ENCODE peak calls at places on chromosomes 7 and 10, in four cellular contexts. Y, K, M and C are unnamed samples.

GRCh38 chr10:91653214-91653875 is 20.5 kb upstream of the PPP1R3C start:
- DNase-seq in Y (no peak), K (no peak), M (no peak), C (no peak)

GRCh38 chr7:150515248-150515647 is 576 bp downstream of the GIMAP7 start:
- DNase-seq in Y (no peak), K (no peak), M (no peak), C (no peak)

GRCh38 chr10:3785849-3786290 is 861 bp upstream of the KLF6 start:
- DNase-seq in Y (no peak), K (no peak), M (no peak), C (no peak)

GRCh38 chr10:59847888-59848287 is 58.5 kb downstream of the CCDC6 start:
- DNase-seq in Y (no peak), K (no peak), M (no peak), C (no peak)

GRCh38 chr7:74290999-74291441 is 1.8 kb downstream of the CLIP2 start:
- DNase-seq in Y (no peak), K (no peak), M (no peak), C (no peak)

GRCh38 chr10:71963351-71963755 is 842 bp upstream of the CHST3 start:
- DNase-seq in Y (no peak), K (no peak), M (no peak), C (no peak)

GRCh38 chr10:1968257-1969025 is 231.1 kb upstream of the ADARB2 start:
- DNase-seq in Y (no peak), K (no peak), M (no peak), C (no peak)

GRCh38 chr7:155728116-155728515 is 83.7 kb downstream of the RBM33 start:
- DNase-seq in Y (no peak), K (no peak), M (no peak), C (no peak)

GRCh38 chr7:42691030-42691639 is 220.7 kb downstream of the C7orf25 start:
- DNase-seq in Y (no peak), K (no peak), M (no peak), C (peak; percentile 12)

GRCh38 chr7:152504367-152504766 is 68.6 kb upstream of the KMT2C start:
- DNase-seq in Y (no peak), K (no peak), M (no peak), C (no peak)

GRCh38 chr7:112584290-112584689 is 103.5 kb downstream of the LSMEM1 start:
- DNase-seq in Y (no peak), K (no peak), M (no peak), C (no peak)

GRCh38 chr10:95467162-95467599 is 94.0 kb downstream of the SORBS1 start:
- DNase-seq in Y (no peak), K (peak; percentile 50), M (no peak), C (peak; percentile 7)

GRCh38 chr7:151115836-151116418 is 29.7 kb downstream of the AGAP3 start:
- DNase-seq in Y (no peak), K (no peak), M (no peak), C (no peak)

GRCh38 chr10:88386204-88386877 is 196.8 kb downstream of the RNLS start:
- DNase-seq in Y (peak; percentile 85), K (no peak), M (no peak), C (no peak)

GRCh38 chr10:58892039-58892665 is 284.3 kb upstream of the PHYHIPL start:
- DNase-seq in Y (no peak), K (no peak), M (no peak), C (no peak)

GRCh38 chr7:11570205-11570604 is 261.8 kb downstream of the THSD7A start:
- DNase-seq in Y (no peak), K (no peak), M (no peak), C (no peak)

GRCh38 chr7:11573128-11573527 is 258.9 kb downstream of the THSD7A start:
- DNase-seq in Y (no peak), K (no peak), M (no peak), C (no peak)

GRCh38 chr7:11570922-11571550 is 261.0 kb downstream of the THSD7A start:
- DNase-seq in Y (no peak), K (no peak), M (no peak), C (no peak)

GRCh38 chr7:11567571-11567970 is 264.4 kb downstream of the THSD7A start:
- DNase-seq in Y (no peak), K (no peak), M (no peak), C (no peak)
- TF ChIP-seq SPI1 in Y (no peak), K (no peak), M (no peak), C (no peak)

DNA sequence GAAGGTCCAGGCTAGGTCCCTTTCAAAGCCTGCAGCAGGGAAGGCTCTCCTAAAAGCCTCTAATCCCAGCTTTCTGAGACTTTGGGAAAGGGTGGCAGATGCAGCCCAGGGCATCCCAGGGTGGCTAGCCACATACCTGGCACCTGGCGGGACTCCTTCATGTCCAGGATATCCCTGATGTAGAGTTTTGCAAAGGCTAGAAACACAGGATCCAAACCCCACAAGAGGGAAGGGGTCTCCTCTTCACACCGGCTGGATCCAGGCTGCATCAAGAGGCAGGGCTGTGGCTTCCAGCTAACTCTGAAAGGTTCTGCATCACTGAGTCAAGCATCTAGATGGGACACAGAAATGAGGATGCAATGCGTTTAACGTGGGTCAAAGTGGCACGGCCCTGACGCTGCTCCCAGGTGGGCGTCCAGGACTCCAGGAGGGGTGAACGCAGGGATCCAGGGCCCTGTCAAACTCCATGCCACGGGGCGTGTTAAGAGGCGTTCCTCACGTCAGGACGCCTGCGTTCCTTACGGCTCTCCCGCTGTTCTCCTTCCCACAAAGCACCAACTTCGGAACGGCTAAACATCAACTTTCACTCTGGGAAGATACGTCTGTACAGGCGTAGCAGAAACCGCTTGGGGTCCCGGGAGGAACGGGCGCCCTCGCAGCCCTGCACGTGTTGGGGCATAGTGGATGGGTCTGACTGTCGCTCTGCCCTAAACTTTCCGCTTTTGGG is 495 bp downstream of the STN1 start:
- DNase-seq in Y (no peak), K (peak; percentile 14), M (no peak), C (no peak)
- TF ChIP-seq SPI1 in Y (no peak), K (no peak), M (no peak), C (no peak)

GRCh38 chr10:67225226-67225625 is 299.4 kb downstream of the LRRTM3 start:
- DNase-seq in Y (no peak), K (no peak), M (no peak), C (no peak)

GRCh38 chr10:67221939-67222494 is 296.2 kb downstream of the LRRTM3 start:
- DNase-seq in Y (no peak), K (no peak), M (no peak), C (no peak)

GRCh38 chr10:67222929-67223328 is 297.1 kb downstream of the LRRTM3 start:
- DNase-seq in Y (no peak), K (no peak), M (no peak), C (no peak)

DNA sequence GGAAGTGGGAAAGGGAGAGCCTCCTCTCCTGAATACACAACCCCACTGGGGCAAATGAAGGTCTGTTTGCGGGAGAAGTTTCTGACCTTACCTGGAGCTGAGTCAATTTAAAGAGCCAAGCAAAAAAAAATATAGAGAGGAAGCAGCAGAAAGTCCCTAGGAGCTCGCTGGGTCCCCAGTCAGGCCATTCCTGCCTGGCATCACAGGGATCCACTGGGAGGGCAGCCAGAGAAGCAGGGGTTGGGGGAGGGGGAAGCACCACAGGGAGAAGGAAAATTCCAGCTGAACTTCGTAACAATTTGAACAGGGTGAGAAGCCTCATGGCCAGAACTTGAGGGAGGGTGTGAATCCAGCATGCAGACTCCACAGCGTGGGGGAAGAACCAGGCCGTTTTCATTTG is 298.7 kb downstream of the LRRTM3 start:
- DNase-seq in Y (no peak), K (no peak), M (no peak), C (no peak)
- TF ChIP-seq SPI1 in Y (no peak), K (no peak), M (no peak), C (no peak)

DNA sequence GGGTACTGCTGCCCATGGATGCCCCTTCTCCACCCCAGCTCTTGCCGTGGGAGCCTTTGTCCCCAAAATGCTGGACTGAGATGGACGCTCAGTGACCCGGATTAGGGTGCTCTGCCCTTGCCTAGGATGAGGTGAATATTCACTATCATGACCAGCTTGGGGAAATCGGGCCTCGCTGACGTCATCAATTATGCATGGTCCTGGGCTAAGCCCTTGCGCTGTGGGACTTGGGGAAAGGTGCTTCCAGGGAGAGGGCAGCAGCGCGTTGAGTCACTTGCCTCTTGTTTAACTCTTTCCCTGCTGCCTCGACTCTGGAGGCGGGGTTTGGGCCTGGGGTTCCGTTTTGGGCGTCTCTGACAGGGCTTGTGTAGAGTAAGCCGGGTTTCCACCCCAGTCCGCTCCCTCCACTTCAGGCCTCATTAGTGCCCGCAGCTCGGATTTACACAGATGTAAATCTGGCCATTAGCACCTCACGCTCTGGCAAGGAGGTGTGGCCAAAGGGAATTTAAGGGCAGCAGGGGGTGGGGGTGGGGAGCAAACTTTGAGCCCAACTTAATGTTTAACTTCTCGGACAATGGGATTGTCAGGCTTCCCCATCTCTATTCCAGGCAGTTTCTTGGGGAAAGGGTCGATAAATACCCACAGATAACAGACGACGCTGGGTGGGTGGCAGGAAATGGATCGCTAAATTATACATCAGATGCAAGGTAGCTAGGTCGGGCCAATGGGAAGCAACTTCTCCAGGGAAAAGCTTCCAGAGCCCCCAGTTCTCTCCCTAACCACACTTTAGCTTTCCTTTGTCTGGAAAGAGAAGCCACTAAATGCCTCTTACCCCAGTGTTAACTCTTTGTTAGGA is 51.3 kb upstream of the TCF7L2 start:
- DNase-seq in Y (no peak), K (no peak), M (no peak), C (no peak)
- TF ChIP-seq SPI1 in Y (no peak), K (no peak), M (no peak), C (no peak)

DNA sequence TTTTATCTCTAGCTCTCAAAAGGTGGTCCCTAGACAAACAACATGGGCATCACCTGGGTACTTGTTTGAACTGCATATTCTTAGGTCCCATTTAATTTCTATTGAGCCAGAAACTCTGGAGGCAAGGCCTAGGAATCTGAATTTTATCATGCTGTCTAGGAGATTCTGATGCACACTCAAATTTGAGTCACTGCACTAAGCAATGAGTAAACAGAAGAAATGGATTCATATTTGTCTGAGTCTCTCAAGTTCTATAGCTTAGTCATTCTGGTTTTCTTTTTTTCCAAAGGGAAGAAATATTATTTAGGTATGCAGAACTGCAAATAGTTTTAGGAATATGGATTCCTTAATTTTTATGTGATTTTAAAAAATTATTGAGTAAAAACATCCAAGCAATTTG is 185.5 kb downstream of the SEMA3A start:
- DNase-seq in Y (no peak), K (no peak), M (no peak), C (no peak)
- TF ChIP-seq SPI1 in Y (no peak), K (no peak), M (no peak), C (no peak)

GRCh38 chr7:75981450-75982305 is 12.7 kb downstream of the TMEM120A start:
- DNase-seq in Y (no peak), K (no peak), M (no peak), C (no peak)

GRCh38 chr7:75980126-75980864 is 14.1 kb downstream of the TMEM120A start:
- DNase-seq in Y (no peak), K (no peak), M (no peak), C (no peak)

GRCh38 chr7:75980865-75981449 is 13.4 kb downstream of the TMEM120A start:
- DNase-seq in Y (no peak), K (no peak), M (no peak), C (no peak)

GRCh38 chr7:75979361-75980125 is 14.9 kb downstream of the TMEM120A start:
- DNase-seq in Y (no peak), K (no peak), M (no peak), C (no peak)

DNA sequence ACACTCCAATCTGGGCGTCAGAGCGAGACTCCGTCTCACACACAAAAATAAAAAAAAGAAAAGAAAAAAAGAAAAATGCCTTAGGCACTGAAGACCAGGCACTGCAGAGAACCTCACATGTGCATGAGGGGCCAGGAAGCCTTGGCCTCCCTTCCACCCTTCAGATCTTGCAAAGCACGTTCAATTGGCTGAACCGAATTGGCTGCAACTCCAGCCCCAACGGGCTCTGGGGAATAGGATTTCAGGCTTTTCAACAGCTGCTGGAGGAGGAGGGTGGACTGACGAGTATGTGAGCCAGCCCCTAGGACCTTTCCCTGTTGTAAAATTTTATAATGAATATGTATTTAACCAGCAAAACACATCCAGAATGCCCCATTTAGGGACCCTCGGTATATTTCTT is 16.7 kb downstream of the TMEM120A start:
- DNase-seq in Y (no peak), K (no peak), M (no peak), C (no peak)
- TF ChIP-seq SPI1 in Y (no peak), K (no peak), M (no peak), C (no peak)